ENCODE peak calls at places on chromosomes 12 and 14, in five cellular contexts. One of them, this sample, is unnamed.

GRCh38 chr12:11729008-11729407 is 79.5 kb downstream of the ETV6 start:
- DNase-seq in A549: no peak
- DNase-seq in T-cell: no peak
- DNase-seq in AG10803: no peak
- DNase-seq in hepatocyte: no peak
- DNase-seq in this sample: no peak

GRCh38 chr12:122021822-122022392 is at the start of gene BCL7A:
- DNase-seq in A549: peak
- DNase-seq in T-cell: no peak
- DNase-seq in AG10803: peak
- DNase-seq in hepatocyte: peak
- DNase-seq in this sample: peak

GRCh38 chr12:5088586-5089264 is 45.0 kb downstream of the KCNA5 start:
- DNase-seq in A549: peak
- DNase-seq in T-cell: no peak
- DNase-seq in AG10803: peak
- DNase-seq in hepatocyte: peak
- DNase-seq in this sample: no peak

GRCh38 chr12:26465419-26466097 is 270.2 kb downstream of the SSPN start:
- DNase-seq in A549: no peak
- DNase-seq in T-cell: no peak
- DNase-seq in AG10803: no peak
- DNase-seq in hepatocyte: no peak
- DNase-seq in this sample: no peak

GRCh38 chr12:127133675-127134335 is 1133.2 kb upstream of the TMEM132C start:
- DNase-seq in A549: no peak
- DNase-seq in T-cell: no peak
- DNase-seq in AG10803: no peak
- DNase-seq in hepatocyte: no peak
- DNase-seq in this sample: no peak

GRCh38 chr12:100128509-100128908 is 14.2 kb downstream of the BLTP3B start:
- DNase-seq in A549: peak
- DNase-seq in T-cell: no peak
- DNase-seq in AG10803: peak
- DNase-seq in hepatocyte: peak
- DNase-seq in this sample: peak

GRCh38 chr14:104436741-104437701 is 142.5 kb upstream of the C14orf180 start:
- DNase-seq in A549: no peak
- DNase-seq in T-cell: no peak
- DNase-seq in AG10803: no peak
- DNase-seq in hepatocyte: no peak
- DNase-seq in this sample: no peak

GRCh38 chr12:73598626-73599025 is 939.0 kb upstream of the ATXN7L3B start:
- DNase-seq in A549: no peak
- DNase-seq in T-cell: no peak
- DNase-seq in AG10803: no peak
- DNase-seq in hepatocyte: no peak
- DNase-seq in this sample: no peak

GRCh38 chr12:111692575-111693210 is 6.8 kb downstream of the ACAD10 start:
- DNase-seq in A549: peak
- DNase-seq in T-cell: no peak
- DNase-seq in AG10803: no peak
- DNase-seq in hepatocyte: no peak
- DNase-seq in this sample: no peak

GRCh38 chr14:49954171-49954631 is 61.3 kb downstream of the ARF6 start:
- DNase-seq in A549: no peak
- DNase-seq in T-cell: no peak
- DNase-seq in AG10803: peak
- DNase-seq in hepatocyte: no peak
- DNase-seq in this sample: no peak